ENCODE peak calls at places on chromosome 1, in five cellular contexts. U is prostate gland, C is suprapubic skin, Z is GM23338, X is HepG2. N is an unnamed sample.

GRCh38 chr1:8182034-8182761 is 135.7 kb upstream of the SLC45A1 start:
- DNase-seq in X (peak), C (no peak), U (peak), Z (no peak), N (no peak)

GRCh38 chr1:204479387-204480136 is 15.0 kb downstream of the PIK3C2B start:
- DNase-seq in U (peak), Z (no peak), C (no peak), X (no peak), N (no peak)

GRCh38 chr1:8321612-8322011 is 3.7 kb downstream of the SLC45A1 start:
- DNase-seq in X (no peak), Z (no peak), U (no peak), C (no peak), N (no peak)

GRCh38 chr1:229107302-229107815 is 163.6 kb upstream of the RAB4A start:
- DNase-seq in C (peak), X (no peak), Z (no peak), U (no peak), N (peak)

GRCh38 chr1:198259336-198260109 is 102.7 kb downstream of the NEK7 start:
- DNase-seq in U (no peak), Z (no peak), C (no peak), X (no peak), N (no peak)

GRCh38 chr1:1083181-1084027 is 9.3 kb upstream of the RNF223 start:
- DNase-seq in X (no peak), Z (no peak), C (peak), U (no peak), N (peak)

GRCh38 chr1:183912265-183912886 is 107.5 kb downstream of the RGL1 start:
- DNase-seq in Z (no peak), U (no peak), X (no peak), C (no peak), N (no peak)

GRCh38 chr1:108121361-108122143 is 78.6 kb downstream of the SLC25A24 start:
- DNase-seq in X (peak), Z (peak), C (no peak), U (no peak), N (no peak)

GRCh38 chr1:29474274-29474824 is 238.0 kb downstream of the PTPRU start:
- DNase-seq in Z (no peak), U (no peak), X (peak), C (peak), N (peak)

GRCh38 chr1:29474845-29475244 is 238.5 kb downstream of the PTPRU start:
- DNase-seq in Z (no peak), X (no peak), C (no peak), U (no peak), N (no peak)

GRCh38 chr1:8351693-8352470 is 34.0 kb downstream of the SLC45A1 start:
- DNase-seq in Z (peak), C (peak), U (no peak), X (peak), N (peak)

GRCh38 chr1:165703648-165704047 is 5.3 kb upstream of the ALDH9A1 start:
- DNase-seq in C (no peak), U (no peak), X (peak), Z (no peak), N (no peak)

GRCh38 chr1:63868220-63868897 is 94.5 kb downstream of the ROR1 start:
- DNase-seq in X (no peak), Z (no peak), C (no peak), U (no peak), N (peak)

GRCh38 chr1:51729824-51730284 is 113.0 kb downstream of the OSBPL9 start:
- DNase-seq in U (no peak), X (no peak), C (no peak), Z (no peak), N (no peak)

GRCh38 chr1:84693774-84694173 is 3.5 kb upstream of the SSX2IP start:
- DNase-seq in U (no peak), Z (no peak), C (no peak), X (no peak), N (no peak)

GRCh38 chr1:38641661-38642060 is 217.9 kb downstream of the RRAGC start:
- DNase-seq in Z (no peak), X (no peak), C (no peak), U (no peak), N (no peak)

GRCh38 chr1:20704390-20705301 is 13.2 kb downstream of the KIF17 start:
- DNase-seq in U (no peak), Z (no peak), X (no peak), C (no peak), N (no peak)

GRCh38 chr1:92441316-92442311 is 45.1 kb downstream of the GFI1 start:
- DNase-seq in X (peak), Z (peak), C (no peak), U (peak), N (no peak)

GRCh38 chr1:175373786-175374623 is 181.4 kb upstream of the KIAA0040 start:
- DNase-seq in X (peak), Z (peak), C (no peak), U (no peak), N (no peak)

GRCh38 chr1:210025870-210026269 is 87.9 kb downstream of the SYT14 start:
- DNase-seq in U (no peak), Z (no peak), C (no peak), X (no peak), N (no peak)

GRCh38 chr1:206941766-206942418 is 4.4 kb downstream of the PIGR start:
- DNase-seq in C (no peak), Z (no peak), U (no peak), X (no peak), N (no peak)

GRCh38 chr1:193013005-193013404 is 46.2 kb downstream of the UCHL5 start:
- DNase-seq in C (no peak), Z (no peak), U (no peak), X (no peak), N (no peak)

GRCh38 chr1:201259476-201260235 is 23.6 kb upstream of the PKP1 start:
- DNase-seq in U (peak), C (peak), Z (peak), X (no peak), N (no peak)

GRCh38 chr1:41242645-41243171 is 602 bp upstream of the SCMH1 start:
- DNase-seq in U (peak), Z (peak), C (no peak), X (no peak), N (no peak)

GRCh38 chr1:15057834-15058233 is 95.7 kb upstream of the TMEM51 start:
- DNase-seq in Z (no peak), C (no peak), U (no peak), X (no peak), N (no peak)

GRCh38 chr1:188670837-188671236 is 1806.8 kb downstream of the BRINP3 start:
- DNase-seq in U (no peak), C (no peak), Z (no peak), X (peak), N (no peak)

GRCh38 chr1:59455206-59455605 is 158.3 kb downstream of the FGGY start:
- DNase-seq in C (no peak), U (no peak), X (no peak), Z (no peak), N (no peak)

GRCh38 chr1:154714638-154715037 is 106.7 kb upstream of the ADAR start:
- DNase-seq in U (no peak), X (peak), C (no peak), Z (peak), N (no peak)

GRCh38 chr1:177858222-177858894 is 111.5 kb downstream of the SEC16B start:
- DNase-seq in C (no peak), U (no peak), Z (no peak), X (no peak), N (no peak)

GRCh38 chr1:93079685-93080141 is 630 bp downstream of the MTF2 start:
- DNase-seq in C (no peak), Z (peak), X (no peak), U (peak), N (peak)

GRCh38 chr1:235450886-235451457 is 53.3 kb downstream of the B3GALNT2 start:
- DNase-seq in C (no peak), U (no peak), X (no peak), Z (peak), N (no peak)
- TF ChIP-seq POLR2AphosphoS5 in C (no peak), U (no peak), X (no peak), Z (no peak), N (no peak)

DNA sequence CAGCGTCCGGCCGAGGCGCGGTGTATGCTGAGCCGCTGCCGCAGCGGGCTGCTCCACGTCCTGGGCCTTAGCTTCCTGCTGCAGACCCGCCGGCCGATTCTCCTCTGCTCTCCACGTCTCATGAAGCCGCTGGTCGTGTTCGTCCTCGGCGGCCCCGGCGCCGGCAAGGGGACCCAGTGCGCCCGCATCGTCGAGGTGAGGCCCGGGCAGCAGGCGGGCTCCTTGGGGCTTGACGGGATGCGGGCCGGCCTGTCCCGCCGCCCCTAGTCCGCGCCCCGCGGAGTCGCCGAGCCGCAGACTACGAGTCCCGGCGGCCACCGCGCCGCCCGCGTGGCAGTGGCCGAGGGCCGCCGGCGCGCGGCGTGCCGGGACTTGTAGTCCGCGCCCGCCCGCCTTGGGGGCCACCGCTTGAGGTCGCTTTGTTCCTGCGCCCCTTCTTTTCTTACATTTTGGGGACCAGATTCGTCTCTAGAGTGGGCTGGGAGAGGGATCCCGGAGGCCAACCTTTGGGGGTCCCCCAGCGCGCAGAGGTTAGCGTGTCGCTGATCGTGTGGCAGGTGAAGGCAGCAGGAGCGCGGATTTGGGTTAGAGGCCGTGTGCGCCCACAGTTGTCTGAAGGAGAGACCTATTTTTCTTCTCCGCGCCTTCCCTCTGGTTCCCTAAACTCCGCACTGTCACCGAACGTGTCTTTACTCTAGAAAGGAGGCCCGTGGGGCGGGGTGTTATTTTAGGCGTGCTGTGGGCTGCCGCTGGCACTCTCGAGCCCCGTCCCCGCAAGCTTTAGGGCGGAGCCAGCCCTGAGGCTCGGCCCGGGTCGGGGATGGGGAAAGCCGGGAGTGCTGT is 553 bp downstream of the CMPK1 start:
- DNase-seq in C (peak), X (peak), Z (peak), U (peak), N (peak)
- TF ChIP-seq CTCF in C (peak), X (peak), Z (no peak), U (no peak), N (no peak)

DNA sequence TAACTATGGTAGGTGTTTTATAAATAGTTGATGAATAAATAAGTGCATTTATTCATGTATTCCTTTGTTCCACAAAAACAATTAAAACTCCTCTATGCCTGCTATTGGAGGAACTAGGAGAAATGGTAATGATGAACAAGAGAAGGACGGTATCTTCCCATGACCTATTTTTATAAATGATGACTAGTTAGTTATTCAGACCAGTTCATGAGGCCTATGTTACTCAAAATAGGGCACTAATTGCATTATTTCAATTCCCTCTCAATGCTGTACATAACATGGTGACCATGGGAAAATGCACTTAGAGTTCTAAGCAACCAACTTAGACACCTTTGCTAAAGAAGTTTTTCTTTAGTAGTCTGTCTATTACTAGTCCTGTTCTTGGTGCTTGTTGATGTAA is 53.1 kb downstream of the XCL1 start:
- DNase-seq in C (no peak), U (no peak), X (no peak), Z (no peak), N (no peak)
- H3K27ac ChIP-seq in C (no peak), U (no peak), X (no peak), Z (no peak), N (no peak)

GRCh38 chr1:55980574-55980973 is 598.8 kb downstream of the PLPP3 start:
- DNase-seq in U (no peak), X (no peak), Z (no peak), C (no peak), N (no peak)

GRCh38 chr1:55969322-55969721 is 610.0 kb downstream of the PLPP3 start:
- DNase-seq in U (no peak), C (no peak), Z (no peak), X (no peak), N (no peak)

GRCh38 chr1:55970711-55971110 is 608.7 kb downstream of the PLPP3 start:
- DNase-seq in C (no peak), X (no peak), Z (no peak), U (no peak), N (no peak)

GRCh38 chr1:55974714-55975441 is 604.5 kb downstream of the PLPP3 start:
- DNase-seq in Z (no peak), X (no peak), C (no peak), U (no peak), N (no peak)
- TF ChIP-seq POLR2AphosphoS5 in Z (no peak), X (no peak), C (no peak), U (peak), N (peak)

GRCh38 chr1:152182431-152182830 is 23.4 kb upstream of the RPTN start:
- DNase-seq in U (no peak), X (no peak), C (no peak), Z (peak), N (no peak)
- TF ChIP-seq CTCF in U (no peak), X (peak), C (peak), Z (peak), N (peak)

N was measured in sigmoid colon.